ENCODE peak calls at places on chromosome 17, in eight cellular contexts. One of them, this sample, is unnamed. For H3K27me3 and H3K9me3, the result is how much of the 10 kb centered on the place peaks cover.

GRCh38 chr17:9232591-9233270 is 211.4 kb downstream of the NTN1 start:
- DNase-seq in CD8-positive, alpha-beta T cell: no peak
- DNase-seq in heart left ventricle: no peak
- DNase-seq in stomach: no peak
- DNase-seq in colonic mucosa: no peak
- DNase-seq in ovary: no peak
- DNase-seq in tibial nerve: no peak
- DNase-seq in uterus: peak
- DNase-seq in this sample: no peak

GRCh38 chr17:76726766-76727718 is at the start of gene METTL23:
- DNase-seq in ovary: peak
- DNase-seq in tibial nerve: peak
- DNase-seq in uterus: peak
- DNase-seq in heart left ventricle: peak
- DNase-seq in stomach: peak
- DNase-seq in colonic mucosa: peak
- DNase-seq in CD8-positive, alpha-beta T cell: peak
- DNase-seq in this sample: no peak

GRCh38 chr17:68207651-68208253 is 40.1 kb upstream of the AMZ2 start:
- DNase-seq in tibial nerve: no peak
- DNase-seq in colonic mucosa: no peak
- DNase-seq in ovary: no peak
- DNase-seq in CD8-positive, alpha-beta T cell: no peak
- DNase-seq in stomach: no peak
- DNase-seq in uterus: no peak
- DNase-seq in heart left ventricle: peak
- DNase-seq in this sample: no peak

GRCh38 chr17:37672545-37673078 is 29.4 kb upstream of the DDX52 start:
- DNase-seq in heart left ventricle: no peak
- DNase-seq in stomach: no peak
- DNase-seq in tibial nerve: no peak
- DNase-seq in ovary: no peak
- DNase-seq in CD8-positive, alpha-beta T cell: no peak
- DNase-seq in colonic mucosa: no peak
- DNase-seq in uterus: no peak
- DNase-seq in this sample: no peak

GRCh38 chr17:8947201-8947600 is 18.3 kb downstream of the PIK3R5 start:
- DNase-seq in tibial nerve: no peak
- DNase-seq in colonic mucosa: no peak
- DNase-seq in CD8-positive, alpha-beta T cell: no peak
- DNase-seq in stomach: no peak
- DNase-seq in ovary: no peak
- DNase-seq in uterus: no peak
- DNase-seq in heart left ventricle: no peak
- DNase-seq in this sample: no peak

GRCh38 chr17:80898706-80899105 is 92.9 kb upstream of the CHMP6 start:
- DNase-seq in stomach: no peak
- DNase-seq in colonic mucosa: no peak
- DNase-seq in ovary: no peak
- DNase-seq in tibial nerve: no peak
- DNase-seq in CD8-positive, alpha-beta T cell: no peak
- DNase-seq in heart left ventricle: no peak
- DNase-seq in uterus: no peak
- DNase-seq in this sample: no peak

GRCh38 chr17:48678141-48678971 is 44.0 kb downstream of the PRAC1 start:
- DNase-seq in CD8-positive, alpha-beta T cell: peak
- DNase-seq in ovary: peak
- DNase-seq in heart left ventricle: peak
- DNase-seq in stomach: peak
- DNase-seq in uterus: peak
- DNase-seq in tibial nerve: peak
- DNase-seq in colonic mucosa: peak
- DNase-seq in this sample: peak

GRCh38 chr17:77810536-77810935 is 148.0 kb upstream of the TNRC6C start:
- DNase-seq in CD8-positive, alpha-beta T cell: no peak
- DNase-seq in tibial nerve: no peak
- DNase-seq in ovary: no peak
- DNase-seq in heart left ventricle: peak
- DNase-seq in colonic mucosa: no peak
- DNase-seq in stomach: no peak
- DNase-seq in uterus: peak
- DNase-seq in this sample: no peak

GRCh38 chr17:54902611-54903010 is 2.0 kb downstream of the TOM1L1 start:
- DNase-seq in ovary: no peak
- DNase-seq in colonic mucosa: no peak
- DNase-seq in heart left ventricle: no peak
- DNase-seq in tibial nerve: no peak
- DNase-seq in stomach: no peak
- DNase-seq in uterus: no peak
- DNase-seq in CD8-positive, alpha-beta T cell: no peak
- DNase-seq in this sample: no peak

GRCh38 chr17:29007456-29008455 is 1.9 kb upstream of the SEZ6 start:
- DNase-seq in CD8-positive, alpha-beta T cell: no peak
- DNase-seq in colonic mucosa: no peak
- DNase-seq in ovary: no peak
- DNase-seq in uterus: no peak
- DNase-seq in heart left ventricle: no peak
- DNase-seq in tibial nerve: no peak
- DNase-seq in stomach: no peak
- DNase-seq in this sample: no peak
- H3K27me3 ChIP-seq in CD8-positive, alpha-beta T cell: under half
- H3K27me3 ChIP-seq in colonic mucosa: under half
- H3K27me3 ChIP-seq in ovary: under half
- H3K27me3 ChIP-seq in uterus: under half
- H3K27me3 ChIP-seq in heart left ventricle: under half
- H3K27me3 ChIP-seq in tibial nerve: under half
- H3K27me3 ChIP-seq in stomach: half or more
- H3K27me3 ChIP-seq in this sample: under half

DNA sequence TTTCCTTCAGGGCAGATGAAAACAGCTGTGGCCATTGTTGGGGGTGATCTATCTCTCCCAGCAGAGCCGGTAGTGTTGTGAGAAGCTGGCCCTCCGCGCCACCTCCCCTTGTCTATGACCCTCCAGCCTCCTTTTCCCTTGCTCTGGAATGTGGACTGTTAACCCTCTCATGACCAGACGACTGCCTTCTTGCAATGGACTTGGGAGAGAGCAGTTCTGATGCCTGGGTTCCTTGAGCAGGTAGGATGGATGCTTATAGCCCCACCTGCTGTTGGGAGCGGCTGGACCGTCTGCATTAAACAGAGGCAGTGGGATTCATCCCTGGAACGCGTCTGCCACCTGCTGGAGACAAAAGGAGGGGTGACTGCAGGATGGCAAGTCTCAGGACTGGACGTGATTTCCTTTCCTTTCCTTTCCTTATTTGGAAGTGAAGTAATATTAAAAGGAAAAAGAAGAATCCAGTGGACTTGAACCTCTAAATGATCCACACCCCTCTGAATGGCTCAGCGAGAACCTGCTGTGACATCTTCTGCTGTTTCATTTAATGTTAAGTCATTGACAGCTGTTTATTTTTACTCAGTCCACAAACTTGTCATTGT is 1.8 kb upstream of the SOST start:
- DNase-seq in heart left ventricle: peak
- DNase-seq in colonic mucosa: peak
- DNase-seq in stomach: peak
- DNase-seq in uterus: peak
- DNase-seq in tibial nerve: peak
- DNase-seq in ovary: peak
- DNase-seq in CD8-positive, alpha-beta T cell: peak
- DNase-seq in this sample: peak
- H3K4me3 ChIP-seq in heart left ventricle: no peak
- H3K4me3 ChIP-seq in colonic mucosa: no peak
- H3K4me3 ChIP-seq in stomach: no peak
- H3K4me3 ChIP-seq in uterus: no peak
- H3K4me3 ChIP-seq in tibial nerve: no peak
- H3K4me3 ChIP-seq in ovary: no peak
- H3K4me3 ChIP-seq in CD8-positive, alpha-beta T cell: no peak
- H3K4me3 ChIP-seq in this sample: no peak

DNA sequence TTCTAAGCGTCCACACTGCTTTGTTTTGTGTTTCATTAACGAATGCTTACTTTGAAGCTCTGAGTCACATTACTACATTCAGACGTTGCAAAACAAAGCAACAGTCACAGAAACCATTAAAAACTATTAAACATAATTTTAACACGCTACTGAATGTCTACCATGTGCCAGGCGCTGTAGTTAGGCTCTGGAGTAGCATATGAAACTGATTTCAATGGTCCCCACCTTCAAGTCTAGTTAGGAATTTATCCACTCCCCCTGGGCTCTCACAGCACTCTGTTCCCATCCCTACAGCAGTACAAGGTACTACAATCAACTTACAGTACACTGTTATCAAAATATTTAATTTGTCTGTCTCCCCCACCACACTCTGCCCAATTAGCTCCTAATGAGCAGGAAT is 631 bp downstream of the UTP6 start:
- DNase-seq in ovary: no peak
- DNase-seq in colonic mucosa: no peak
- DNase-seq in uterus: no peak
- DNase-seq in stomach: no peak
- DNase-seq in tibial nerve: no peak
- DNase-seq in CD8-positive, alpha-beta T cell: no peak
- DNase-seq in heart left ventricle: no peak
- DNase-seq in this sample: no peak
- H3K9me3 ChIP-seq in ovary: under half
- H3K9me3 ChIP-seq in colonic mucosa: under half
- H3K9me3 ChIP-seq in uterus: under half
- H3K9me3 ChIP-seq in stomach: under half
- H3K9me3 ChIP-seq in tibial nerve: under half
- H3K9me3 ChIP-seq in CD8-positive, alpha-beta T cell: under half
- H3K9me3 ChIP-seq in heart left ventricle: under half
- H3K9me3 ChIP-seq in this sample: under half

GRCh38 chr17:79382313-79382712 is 228.5 kb downstream of the RBFOX3 start:
- DNase-seq in uterus: no peak
- DNase-seq in colonic mucosa: no peak
- DNase-seq in stomach: no peak
- DNase-seq in heart left ventricle: no peak
- DNase-seq in ovary: no peak
- DNase-seq in CD8-positive, alpha-beta T cell: no peak
- DNase-seq in tibial nerve: no peak
- DNase-seq in this sample: no peak
- H3K27me3 ChIP-seq in uterus: under half
- H3K27me3 ChIP-seq in colonic mucosa: under half
- H3K27me3 ChIP-seq in stomach: half or more
- H3K27me3 ChIP-seq in heart left ventricle: under half
- H3K27me3 ChIP-seq in ovary: under half
- H3K27me3 ChIP-seq in CD8-positive, alpha-beta T cell: under half
- H3K27me3 ChIP-seq in tibial nerve: under half
- H3K27me3 ChIP-seq in this sample: under half

DNA sequence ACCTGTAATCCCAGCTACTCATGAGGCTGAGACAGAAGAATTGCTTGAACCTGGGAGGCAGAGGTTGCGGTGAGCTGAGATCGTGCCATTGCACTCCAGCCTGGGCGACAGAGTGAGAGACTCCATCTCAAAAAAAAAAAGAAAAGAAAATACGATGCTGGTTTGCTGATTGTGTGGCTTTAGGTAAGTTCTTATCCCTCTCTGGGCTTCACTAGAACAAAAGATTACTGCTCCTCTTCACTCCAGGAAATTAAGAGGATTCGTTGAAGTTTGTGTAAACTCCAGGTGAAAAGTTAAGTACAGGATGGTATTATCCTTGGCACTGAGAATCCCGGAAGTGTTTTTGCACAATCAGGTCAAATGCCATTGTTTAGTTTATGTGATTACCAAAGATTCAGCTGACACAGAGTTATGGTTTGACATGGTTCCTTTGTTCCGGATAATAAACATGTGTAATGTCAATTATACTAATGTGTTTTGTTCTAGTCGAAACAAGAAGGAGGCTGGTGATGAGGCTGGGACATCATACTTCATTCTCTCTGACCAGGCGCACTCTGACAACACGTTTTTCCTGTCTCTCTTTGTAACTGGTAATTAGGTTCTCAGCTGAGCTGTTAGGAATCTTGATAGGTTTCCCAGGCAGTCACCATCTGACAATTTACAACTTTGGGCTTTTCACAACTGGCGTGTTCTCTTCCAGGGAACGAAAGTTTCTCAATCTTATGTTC is 10.9 kb upstream of the TAOK1 start:
- DNase-seq in ovary: no peak
- DNase-seq in tibial nerve: no peak
- DNase-seq in heart left ventricle: no peak
- DNase-seq in colonic mucosa: peak
- DNase-seq in stomach: no peak
- DNase-seq in uterus: no peak
- DNase-seq in CD8-positive, alpha-beta T cell: no peak
- DNase-seq in this sample: no peak
- H3K4me3 ChIP-seq in ovary: no peak
- H3K4me3 ChIP-seq in tibial nerve: no peak
- H3K4me3 ChIP-seq in heart left ventricle: no peak
- H3K4me3 ChIP-seq in colonic mucosa: no peak
- H3K4me3 ChIP-seq in stomach: no peak
- H3K4me3 ChIP-seq in uterus: no peak
- H3K4me3 ChIP-seq in CD8-positive, alpha-beta T cell: no peak
- H3K4me3 ChIP-seq in this sample: no peak